ENCODE peak calls at places on chromosomes 12 and 14, in five cellular contexts. L is coronary artery, R is tibial nerve, F is left ventricle myocardium inferior, O is transverse colon. W is an unnamed sample.

GRCh38 chr14:96038920-96039632 is at the start of gene C14orf132:
- DNase-seq in L (peak; percentile 82), R (peak; percentile 36), F (peak; percentile 66), O (peak; percentile 67), W (peak; percentile 57)

GRCh38 chr14:64053694-64054669 is 201.2 kb downstream of the SYNE2 start:
- DNase-seq in L (no peak), R (no peak), F (no peak), O (no peak), W (no peak)

GRCh38 chr12:98646165-98646764 is 1.2 kb downstream of the APAF1 start:
- DNase-seq in L (no peak), R (no peak), F (no peak), O (no peak), W (no peak)

GRCh38 chr14:56878766-56879165 is 68.5 kb upstream of the OTX2 start:
- DNase-seq in L (no peak), R (no peak), F (no peak), O (no peak), W (no peak)

GRCh38 chr12:103301642-103302620 is 193.8 kb downstream of the C12orf42 start:
- DNase-seq in L (no peak), R (no peak), F (no peak), O (no peak), W (no peak)

GRCh38 chr12:132464820-132465219 is 25.1 kb upstream of the FBRSL1 start:
- DNase-seq in L (no peak), R (no peak), F (no peak), O (no peak), W (no peak)

GRCh38 chr14:93971635-93972027 is 4.7 kb downstream of the ASB2 start:
- DNase-seq in L (no peak), R (no peak), F (no peak), O (no peak), W (no peak)

GRCh38 chr12:58503731-58504520 is 416.4 kb downstream of the LRIG3 start:
- DNase-seq in L (no peak), R (no peak), F (no peak), O (no peak), W (no peak)

GRCh38 chr12:113184098-113184899 is 979 bp downstream of the DDX54 start:
- DNase-seq in L (peak; percentile 83), R (no peak), F (no peak), O (no peak), W (no peak)

GRCh38 chr14:99207456-99207855 is 64.5 kb downstream of the BCL11B start:
- DNase-seq in L (no peak), R (no peak), F (no peak), O (no peak), W (no peak)

GRCh38 chr14:59126714-59127436 is 61.6 kb upstream of the DAAM1 start:
- DNase-seq in L (no peak), R (peak; percentile 10), F (no peak), O (no peak), W (peak; percentile 32)

GRCh38 chr12:132178801-132179401 is 34.6 kb downstream of the NOC4L start:
- DNase-seq in L (no peak), R (no peak), F (no peak), O (no peak), W (no peak)

GRCh38 chr12:8946733-8947132 is 2.7 kb downstream of the M6PR start:
- DNase-seq in L (no peak), R (no peak), F (no peak), O (no peak), W (no peak)

GRCh38 chr14:103382375-103382774 is 2.8 kb upstream of the MARK3 start:
- DNase-seq in L (no peak), R (no peak), F (no peak), O (no peak), W (no peak)

GRCh38 chr12:95143784-95144205 is 70.4 kb upstream of the NR2C1 start:
- DNase-seq in L (no peak), R (no peak), F (no peak), O (no peak), W (peak; percentile 38)

GRCh38 chr14:63713765-63714164 is 14.1 kb downstream of the SGPP1 start:
- DNase-seq in L (no peak), R (no peak), F (no peak), O (no peak), W (no peak)

GRCh38 chr12:127148318-127148717 is 1118.7 kb upstream of the TMEM132C start:
- DNase-seq in L (no peak), R (no peak), F (no peak), O (no peak), W (no peak)

GRCh38 chr14:89270439-89271227 is 146.4 kb downstream of the FOXN3 start:
- DNase-seq in L (no peak), R (no peak), F (no peak), O (peak; percentile 72), W (no peak)

GRCh38 chr12:124517260-124518050 is 50.0 kb downstream of the NCOR2 start:
- DNase-seq in L (peak; percentile 89), R (peak; percentile 57), F (peak; percentile 81), O (peak; percentile 70), W (peak; percentile 83)

GRCh38 chr12:19223018-19223417 is 93.5 kb downstream of the PLEKHA5 start:
- DNase-seq in L (no peak), R (no peak), F (no peak), O (no peak), W (no peak)

GRCh38 chr14:101229666-101230065 is 326.1 kb upstream of the RTL1 start:
- DNase-seq in L (no peak), R (no peak), F (no peak), O (no peak), W (no peak)

GRCh38 chr12:124457287-124458219 is 109.9 kb downstream of the NCOR2 start:
- DNase-seq in L (peak; percentile 92), R (peak; percentile 86), F (peak; percentile 81), O (peak; percentile 73), W (peak; percentile 84)

GRCh38 chr12:4849024-4849594 is 60.6 kb upstream of the KCNA1 start:
- DNase-seq in L (no peak), R (no peak), F (no peak), O (no peak), W (no peak)

GRCh38 chr12:53324113-53324778 is 2.8 kb upstream of the AAAS start:
- DNase-seq in L (peak; percentile 72), R (no peak), F (peak; percentile 28), O (peak; percentile 53), W (no peak)

GRCh38 chr12:3123729-3124128 is 46.5 kb downstream of the TSPAN9 start:
- DNase-seq in L (no peak), R (no peak), F (no peak), O (no peak), W (no peak)

GRCh38 chr14:99821519-99822165 is 28.4 kb downstream of the EML1 start:
- DNase-seq in L (no peak), R (no peak), F (no peak), O (no peak), W (no peak)

GRCh38 chr12:113589437-113589836 is 117.8 kb upstream of the LHX5 start:
- DNase-seq in L (no peak), R (no peak), F (no peak), O (no peak), W (no peak)

GRCh38 chr12:127025545-127025944 is 1241.4 kb upstream of the TMEM132C start:
- DNase-seq in L (no peak), R (no peak), F (no peak), O (no peak), W (no peak)

GRCh38 chr14:69553221-69553620 is 21.4 kb downstream of the CCDC177 start:
- DNase-seq in L (no peak), R (no peak), F (no peak), O (no peak), W (no peak)

GRCh38 chr12:107356266-107356936 is 263.1 kb upstream of the CRY1 start:
- DNase-seq in L (no peak), R (no peak), F (no peak), O (no peak), W (no peak)

GRCh38 chr14:95065411-95065810 is 91.9 kb downstream of the DICER1 start:
- DNase-seq in L (peak; percentile 43), R (no peak), F (no peak), O (no peak), W (no peak)

GRCh38 chr12:64821116-64821630 is 3.3 kb upstream of the TBC1D30 start:
- DNase-seq in L (no peak), R (no peak), F (no peak), O (no peak), W (no peak)

GRCh38 chr14:101228949-101229541 is 325.5 kb upstream of the RTL1 start:
- DNase-seq in L (peak; percentile 69), R (no peak), F (no peak), O (no peak), W (no peak)

GRCh38 chr12:102539651-102540553 is 59.5 kb upstream of the IGF1 start:
- DNase-seq in L (no peak), R (no peak), F (no peak), O (no peak), W (no peak)

GRCh38 chr12:119594772-119595445 is 1.3 kb downstream of the TMEM233 start:
- DNase-seq in L (no peak), R (no peak), F (peak; percentile 29), O (no peak), W (peak; percentile 24)
- H3K4me3 ChIP-seq in L (peak overlapping the region; percentile 66), R (no peak overlapping the region), F (peak overlapping the region; percentile 69), O (no peak overlapping the region), W (peak overlapping the region; percentile 62)

GRCh38 chr14:65813760-65814387 is 401.3 kb downstream of the FUT8 start:
- DNase-seq in L (no peak), R (no peak), F (no peak), O (no peak), W (no peak)
- TF ChIP-seq CTCF in L (no peak), R (no peak), F (no peak), O (no peak), W (no peak)

GRCh38 chr12:62689042-62689839 is 222.6 kb downstream of the MON2 start:
- DNase-seq in L (no peak), R (no peak), F (no peak), O (no peak), W (no peak)

GRCh38 chr12:62686938-62687337 is 220.3 kb downstream of the MON2 start:
- DNase-seq in L (no peak), R (no peak), F (no peak), O (no peak), W (no peak)

GRCh38 chr12:62683724-62684501 is 217.3 kb downstream of the MON2 start:
- DNase-seq in L (no peak), R (peak; percentile 60), F (peak; percentile 63), O (peak; percentile 17), W (peak; percentile 66)

GRCh38 chr12:62681306-62681705 is 214.7 kb downstream of the MON2 start:
- DNase-seq in L (no peak), R (no peak), F (no peak), O (no peak), W (no peak)

GRCh38 chr12:62684586-62685295 is 218.1 kb downstream of the MON2 start:
- DNase-seq in L (peak; percentile 79), R (peak; percentile 88), F (peak; percentile 81), O (peak; percentile 27), W (peak; percentile 69)
- H3K4me3 ChIP-seq in L (peak overlapping the region; percentile 6), R (no peak overlapping the region), F (no peak overlapping the region), O (no peak overlapping the region), W (peak overlapping the region; percentile 5)

GRCh38 chr14:45664668-45665356 is 411.8 kb upstream of the MIS18BP1 start:
- DNase-seq in L (no peak), R (no peak), F (no peak), O (no peak), W (no peak)
- TF ChIP-seq CTCF in L (no peak), R (no peak), F (no peak), O (no peak), W (no peak)

GRCh38 chr14:76311410-76311758 is 64.6 kb upstream of the ESRRB start:
- DNase-seq in L (peak; percentile 40), R (no peak), F (no peak), O (no peak), W (no peak)
- H3K4me3 ChIP-seq in L (no peak overlapping the region), R (no peak overlapping the region), F (peak overlapping the region; percentile 64), O (no peak overlapping the region), W (peak overlapping the region; percentile 27)